ENCODE peak calls at places on chromosomes 11 and 22, in five cellular contexts. O is naive thymus-derived CD4-positive, alpha-beta T cell; A is bronchial epithelial cell; M is CD8-positive, alpha-beta T cell; Y is activated T-helper 2 cell treated with anti-CD3 and anti-CD28 coated beads, Interferon-gamma antibody, Interleukin-2, Interleukin-4, amounts not matched to agents 10 μg/mL and 5 μg/mL and 100 μg/mL, durations not matched to agents 14 hours and 24 hours and 36 hours. X is an unnamed sample.

GRCh38 chr22:47784991-47785390 is 1022.5 kb downstream of the TBC1D22A start:
- DNase-seq in O (no peak), A (no peak), M (no peak), Y (no peak), X (no peak)

GRCh38 chr11:27471067-27471587 is 1.5 kb downstream of the LGR4 start:
- DNase-seq in O (no peak), A (no peak), M (no peak), Y (no peak), X (no peak)

GRCh38 chr11:113481226-113481625 is 6.0 kb upstream of the DRD2 start:
- DNase-seq in O (no peak), A (no peak), M (no peak), Y (no peak), X (no peak)

GRCh38 chr11:69481393-69481844 is at the start of gene LINC01488:
- DNase-seq in O (no peak), A (no peak), M (no peak), Y (no peak), X (no peak)

GRCh38 chr22:45972091-45972867 is 4.7 kb downstream of the WNT7B start:
- DNase-seq in O (no peak), A (no peak), M (no peak), Y (no peak), X (no peak)

GRCh38 chr11:59261150-59261549 is 48.4 kb upstream of the MPEG1 start:
- DNase-seq in O (no peak), A (no peak), M (no peak), Y (no peak), X (no peak)

GRCh38 chr11:110362916-110363574 is 66.6 kb upstream of the RDX start:
- DNase-seq in O (no peak), A (no peak), M (no peak), Y (no peak), X (no peak)

GRCh38 chr22:27572267-27572666 is 229.3 kb downstream of the MN1 start:
- DNase-seq in O (no peak), A (no peak), M (no peak), Y (no peak), X (no peak)

GRCh38 chr22:22681221-22681739 is 36.9 kb downstream of the GGTLC2 start:
- DNase-seq in O (no peak), A (no peak), M (no peak), Y (no peak), X (no peak)

GRCh38 chr11:120350637-120351036 is 14.4 kb downstream of the ARHGEF12 start:
- DNase-seq in O (no peak), A (no peak), M (no peak), Y (no peak), X (no peak)

GRCh38 chr22:47139790-47140119 is 377.3 kb downstream of the TBC1D22A start:
- DNase-seq in O (no peak), A (no peak), M (no peak), Y (no peak), X (no peak)

GRCh38 chr22:45441158-45441557 is 27.7 kb downstream of the RIBC2 start:
- DNase-seq in O (peak), A (peak), M (no peak), Y (peak), X (peak)

X was measured in activated T-helper 1 cell treated with anti-CD3 and anti-CD28 coated beads, Interleukin-12 subunit alpha, Interleukin-12 subunit beta, Interleukin-2, Interleukin-4 antibody, amounts not matched to agents 30 ng/mL and 10 ng/mL and 1 ng/mL, durations not matched to agents 14 hours and 24 hours and 36 hours.